ENCODE peak calls at places on chromosomes 16 and 17, in eight cellular contexts. Q is stimulated activated CD4-positive, alpha-beta T cell treated with anti-CD3 and anti-CD28 coated beads, Interleukin-2, amount 100 ng/mL, for 24 hours; E is fibroblast of lung; N is OCI-LY7; O is GM23248; X is right lobe of liver; R is prostate gland; U is LHCN-M2. H is an unnamed sample.

GRCh38 chr17:50198026-50198669 is 3.3 kb downstream of the COL1A1 start:
- DNase-seq in Q (peak; percentile 66), E (peak; percentile 48), N (peak; percentile 60), O (peak; percentile 84), X (peak; percentile 67), R (peak; percentile 64), U (peak; percentile 93), H (peak; percentile 56)

GRCh38 chr17:59001158-59001814 is 105.4 kb downstream of the TRIM37 start:
- DNase-seq in Q (peak; percentile 70), E (peak; percentile 87), N (peak; percentile 90), O (peak; percentile 21), X (peak; percentile 59), R (peak; percentile 26), U (peak; percentile 48), H (peak; percentile 52)

GRCh38 chr17:70365098-70365583 is 195.8 kb downstream of the KCNJ2 start:
- DNase-seq in Q (no peak), E (peak; percentile 95), N (no peak), O (peak; percentile 57), X (no peak), R (no peak), U (peak; percentile 72), H (no peak)

GRCh38 chr17:66963521-66964082 is 905 bp upstream of the CACNG4 start:
- DNase-seq in Q (no peak), E (no peak), N (no peak), O (no peak), X (no peak), R (no peak), U (no peak), H (no peak)

GRCh38 chr16:813204-813915 is 12.8 kb upstream of the GNG13 start:
- DNase-seq in Q (peak; percentile 73), E (no peak), N (peak; percentile 44), O (peak; percentile 72), X (peak; percentile 45), R (no peak), U (peak; percentile 36), H (peak; percentile 35)

GRCh38 chr16:54077412-54077821 is 209.2 kb downstream of the IRX3 start:
- DNase-seq in Q (no peak), E (peak; percentile 79), N (no peak), O (peak; percentile 76), X (no peak), R (no peak), U (peak; percentile 68), H (no peak)

GRCh38 chr16:57619133-57619605 is 9.3 kb upstream of the ADGRG1 start:
- DNase-seq in Q (no peak), E (no peak), N (no peak), O (no peak), X (no peak), R (no peak), U (no peak), H (no peak)

GRCh38 chr16:142405-142804 is 3.9 kb upstream of the NPRL3 start:
- DNase-seq in Q (no peak), E (no peak), N (no peak), O (no peak), X (no peak), R (no peak), U (no peak), H (no peak)

GRCh38 chr16:4465977-4466779 is 8.2 kb downstream of the NMRAL1 start:
- DNase-seq in Q (peak; percentile 46), E (no peak), N (no peak), O (no peak), X (no peak), R (no peak), U (no peak), H (no peak)

GRCh38 chr17:81397314-81398169 is 2.3 kb downstream of the BAHCC1 start:
- DNase-seq in Q (peak; percentile 39), E (peak; percentile 67), N (no peak), O (peak; percentile 85), X (no peak), R (no peak), U (peak; percentile 73), H (peak; percentile 59)